ENCODE peak calls at places on chromosomes 7 and 10, in ten cellular contexts. A is NCI-H460; J is stimulated activated CD4-positive, alpha-beta T cell treated with anti-CD3 and anti-CD28 coated beads, Interleukin-4, amount 100 ng/mL, for 24 hours; S is right lobe of liver; U is activated T-cell treated with anti-CD3 and anti-CD28 coated beads, Interleukin-2, amount 50 U/mL, for 1 hour; I is Caco-2; R is RWPE2; W is OCI-LY7; Z is aorta; K is NCI-H1105 treated with DMSO at 0.1 percent for 48 hours. V is an unnamed sample.

GRCh38 chr10:13851906-13852305 is 265.1 kb downstream of the PRPF18 start:
- DNase-seq in R (no peak), J (no peak), I (no peak), Z (no peak), A (no peak), K (no peak), S (no peak), W (no peak), U (no peak), V (no peak)

GRCh38 chr7:32560075-32560474 is 64.8 kb downstream of the AVL9 start:
- DNase-seq in I (no peak), R (no peak), W (no peak), A (no peak), J (no peak), Z (no peak), S (no peak), U (no peak), K (no peak), V (no peak)

GRCh38 chr7:26507375-26508068 is 215.9 kb downstream of the SNX10 start:
- DNase-seq in S (no peak), A (no peak), U (no peak), Z (no peak), W (no peak), R (no peak), I (no peak), K (no peak), J (no peak), V (no peak)

GRCh38 chr10:60827791-60828488 is 49.7 kb downstream of the CDK1 start:
- DNase-seq in I (no peak), K (no peak), W (no peak), Z (no peak), R (no peak), U (no peak), S (no peak), J (no peak), A (no peak), V (no peak)

GRCh38 chr10:5708356-5708755 is 23.7 kb downstream of the TASOR2 start:
- DNase-seq in I (no peak), U (no peak), A (no peak), W (no peak), J (no peak), R (no peak), K (no peak), Z (no peak), S (no peak), V (no peak)

GRCh38 chr7:93629291-93629801 is 54.8 kb upstream of the CALCR start:
- DNase-seq in Z (no peak), S (no peak), R (no peak), K (no peak), A (no peak), I (no peak), W (no peak), J (no peak), U (no peak), V (no peak)

GRCh38 chr7:44057849-44058758 is 7.3 kb downstream of the PGAM2 start:
- DNase-seq in A (no peak), I (peak; percentile 23), W (peak; percentile 48), J (no peak), R (no peak), U (peak; percentile 14), S (peak; percentile 37), Z (no peak), K (no peak), V (no peak)

GRCh38 chr10:116122664-116123063 is 150.3 kb downstream of the GFRA1 start:
- DNase-seq in K (no peak), I (no peak), W (no peak), U (no peak), A (no peak), R (no peak), S (no peak), Z (no peak), J (no peak), V (no peak)

GRCh38 chr7:12031638-12032037 is 179.5 kb upstream of the TMEM106B start:
- DNase-seq in I (no peak), Z (no peak), W (no peak), K (no peak), J (no peak), A (peak; percentile 5), S (no peak), R (no peak), U (no peak), V (no peak)

GRCh38 chr10:3531097-3531645 is 253.8 kb downstream of the KLF6 start:
- DNase-seq in Z (no peak), R (no peak), I (no peak), A (no peak), U (no peak), W (no peak), K (no peak), S (no peak), J (no peak), V (no peak)

V was measured in activated gamma-delta T cell treated with anti-CD3 and anti-CD28 coated beads, Interleukin-2, amount 50 U/mL, for 16 hours.